ENCODE peak calls at places on chromosomes 13 and 19, in eight cellular contexts. One of them, this sample, is unnamed.

GRCh38 chr13:33070713-33071112 is 54.5 kb downstream of the KL start:
- DNase-seq in transverse colon: no peak
- DNase-seq in K562: no peak
- DNase-seq in heart left ventricle: no peak
- DNase-seq in esophagus squamous epithelium: no peak
- DNase-seq in suprapubic skin: no peak
- DNase-seq in stomach: no peak
- DNase-seq in prostate gland: no peak
- DNase-seq in this sample: no peak

GRCh38 chr19:4744451-4745170 is 21.0 kb upstream of the DPP9 start:
- DNase-seq in heart left ventricle: no peak
- DNase-seq in prostate gland: no peak
- DNase-seq in transverse colon: no peak
- DNase-seq in stomach: no peak
- DNase-seq in suprapubic skin: no peak
- DNase-seq in esophagus squamous epithelium: no peak
- DNase-seq in K562: peak
- DNase-seq in this sample: no peak

GRCh38 chr19:33849551-33850147 is 53.0 kb downstream of the KCTD15 start:
- DNase-seq in suprapubic skin: no peak
- DNase-seq in stomach: no peak
- DNase-seq in esophagus squamous epithelium: no peak
- DNase-seq in K562: no peak
- DNase-seq in heart left ventricle: no peak
- DNase-seq in prostate gland: no peak
- DNase-seq in transverse colon: no peak
- DNase-seq in this sample: no peak

GRCh38 chr19:32450217-32450616 is 44.6 kb downstream of the DPY19L3 start:
- DNase-seq in prostate gland: no peak
- DNase-seq in transverse colon: no peak
- DNase-seq in esophagus squamous epithelium: no peak
- DNase-seq in suprapubic skin: no peak
- DNase-seq in K562: no peak
- DNase-seq in heart left ventricle: no peak
- DNase-seq in stomach: no peak
- DNase-seq in this sample: no peak

GRCh38 chr19:45443462-45444317 is 20.0 kb upstream of the ERCC1 start:
- DNase-seq in heart left ventricle: peak
- DNase-seq in suprapubic skin: peak
- DNase-seq in transverse colon: peak
- DNase-seq in stomach: peak
- DNase-seq in esophagus squamous epithelium: no peak
- DNase-seq in K562: peak
- DNase-seq in prostate gland: peak
- DNase-seq in this sample: peak

GRCh38 chr19:16040642-16041041 is 35.7 kb upstream of the TPM4 start:
- DNase-seq in stomach: no peak
- DNase-seq in heart left ventricle: no peak
- DNase-seq in esophagus squamous epithelium: no peak
- DNase-seq in transverse colon: no peak
- DNase-seq in K562: no peak
- DNase-seq in prostate gland: no peak
- DNase-seq in suprapubic skin: no peak
- DNase-seq in this sample: no peak

GRCh38 chr13:28340272-28340793 is 154.6 kb downstream of the FLT1 start:
- DNase-seq in K562: no peak
- DNase-seq in esophagus squamous epithelium: no peak
- DNase-seq in stomach: no peak
- DNase-seq in transverse colon: no peak
- DNase-seq in heart left ventricle: no peak
- DNase-seq in suprapubic skin: no peak
- DNase-seq in prostate gland: no peak
- DNase-seq in this sample: no peak

GRCh38 chr13:83950284-83950683 is 68.0 kb upstream of the SLITRK1 start:
- DNase-seq in stomach: no peak
- DNase-seq in esophagus squamous epithelium: no peak
- DNase-seq in suprapubic skin: no peak
- DNase-seq in transverse colon: no peak
- DNase-seq in heart left ventricle: no peak
- DNase-seq in K562: no peak
- DNase-seq in prostate gland: no peak
- DNase-seq in this sample: no peak

GRCh38 chr19:40771101-40771539 is 4.2 kb upstream of the MIA start:
- DNase-seq in transverse colon: no peak
- DNase-seq in suprapubic skin: no peak
- DNase-seq in heart left ventricle: no peak
- DNase-seq in K562: no peak
- DNase-seq in esophagus squamous epithelium: no peak
- DNase-seq in prostate gland: no peak
- DNase-seq in stomach: no peak
- DNase-seq in this sample: no peak

GRCh38 chr13:59755647-59756290 is 408.0 kb downstream of the DIAPH3 start:
- DNase-seq in suprapubic skin: no peak
- DNase-seq in prostate gland: no peak
- DNase-seq in esophagus squamous epithelium: no peak
- DNase-seq in transverse colon: no peak
- DNase-seq in K562: no peak
- DNase-seq in heart left ventricle: no peak
- DNase-seq in stomach: no peak
- DNase-seq in this sample: no peak

DNA sequence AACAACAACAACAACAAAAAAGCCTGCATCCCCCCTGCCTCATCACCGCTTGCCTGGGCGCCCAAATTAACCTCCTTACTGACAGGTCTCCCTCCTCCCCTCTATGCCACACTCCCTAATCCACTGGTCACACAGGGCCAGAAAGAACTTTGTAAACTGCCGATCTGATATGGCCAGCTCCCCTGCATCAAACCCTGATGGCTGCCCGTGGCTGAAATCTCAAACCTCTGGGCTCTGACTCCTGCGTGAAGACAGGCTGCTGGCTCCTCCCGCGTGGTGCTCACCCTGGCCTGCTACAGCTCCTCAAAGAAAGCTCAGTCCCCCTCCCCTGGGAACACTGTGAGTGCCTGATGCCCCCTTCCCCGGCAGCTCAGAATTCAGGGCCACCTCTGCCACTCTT is 7.6 kb downstream of the ISOC2 start:
- DNase-seq in suprapubic skin: no peak
- DNase-seq in transverse colon: no peak
- DNase-seq in heart left ventricle: no peak
- DNase-seq in prostate gland: no peak
- DNase-seq in stomach: no peak
- DNase-seq in K562: no peak
- DNase-seq in esophagus squamous epithelium: no peak
- DNase-seq in this sample: no peak
- TF ChIP-seq POLR2A in suprapubic skin: no peak
- TF ChIP-seq POLR2A in transverse colon: no peak
- TF ChIP-seq POLR2A in heart left ventricle: no peak
- TF ChIP-seq POLR2A in prostate gland: no peak
- TF ChIP-seq POLR2A in stomach: no peak
- TF ChIP-seq POLR2A in K562: no peak
- TF ChIP-seq POLR2A in esophagus squamous epithelium: no peak
- TF ChIP-seq POLR2A in this sample: no peak

GRCh38 chr13:29952245-29952644 is 101.8 kb upstream of the UBL3 start:
- DNase-seq in heart left ventricle: no peak
- DNase-seq in transverse colon: no peak
- DNase-seq in stomach: no peak
- DNase-seq in K562: no peak
- DNase-seq in esophagus squamous epithelium: no peak
- DNase-seq in suprapubic skin: no peak
- DNase-seq in prostate gland: no peak
- DNase-seq in this sample: no peak

GRCh38 chr13:29954082-29955043 is 103.9 kb upstream of the UBL3 start:
- DNase-seq in heart left ventricle: no peak
- DNase-seq in esophagus squamous epithelium: no peak
- DNase-seq in prostate gland: no peak
- DNase-seq in suprapubic skin: no peak
- DNase-seq in stomach: no peak
- DNase-seq in transverse colon: no peak
- DNase-seq in K562: no peak
- DNase-seq in this sample: no peak

GRCh38 chr13:29953542-29953941 is 103.1 kb upstream of the UBL3 start:
- DNase-seq in stomach: no peak
- DNase-seq in K562: no peak
- DNase-seq in heart left ventricle: no peak
- DNase-seq in esophagus squamous epithelium: no peak
- DNase-seq in transverse colon: no peak
- DNase-seq in prostate gland: no peak
- DNase-seq in suprapubic skin: no peak
- DNase-seq in this sample: no peak

GRCh38 chr13:29956771-29957170 is 106.4 kb upstream of the UBL3 start:
- DNase-seq in stomach: no peak
- DNase-seq in K562: no peak
- DNase-seq in esophagus squamous epithelium: no peak
- DNase-seq in transverse colon: no peak
- DNase-seq in suprapubic skin: no peak
- DNase-seq in heart left ventricle: no peak
- DNase-seq in prostate gland: no peak
- DNase-seq in this sample: no peak

GRCh38 chr13:29955137-29955650 is 104.8 kb upstream of the UBL3 start:
- DNase-seq in transverse colon: no peak
- DNase-seq in heart left ventricle: no peak
- DNase-seq in prostate gland: no peak
- DNase-seq in suprapubic skin: no peak
- DNase-seq in stomach: no peak
- DNase-seq in K562: no peak
- DNase-seq in esophagus squamous epithelium: no peak
- DNase-seq in this sample: no peak
- H3K27ac ChIP-seq in transverse colon: no peak
- H3K27ac ChIP-seq in heart left ventricle: no peak
- H3K27ac ChIP-seq in prostate gland: no peak
- H3K27ac ChIP-seq in suprapubic skin: no peak
- H3K27ac ChIP-seq in stomach: no peak
- H3K27ac ChIP-seq in K562: no peak
- H3K27ac ChIP-seq in esophagus squamous epithelium: no peak
- H3K27ac ChIP-seq in this sample: no peak

DNA sequence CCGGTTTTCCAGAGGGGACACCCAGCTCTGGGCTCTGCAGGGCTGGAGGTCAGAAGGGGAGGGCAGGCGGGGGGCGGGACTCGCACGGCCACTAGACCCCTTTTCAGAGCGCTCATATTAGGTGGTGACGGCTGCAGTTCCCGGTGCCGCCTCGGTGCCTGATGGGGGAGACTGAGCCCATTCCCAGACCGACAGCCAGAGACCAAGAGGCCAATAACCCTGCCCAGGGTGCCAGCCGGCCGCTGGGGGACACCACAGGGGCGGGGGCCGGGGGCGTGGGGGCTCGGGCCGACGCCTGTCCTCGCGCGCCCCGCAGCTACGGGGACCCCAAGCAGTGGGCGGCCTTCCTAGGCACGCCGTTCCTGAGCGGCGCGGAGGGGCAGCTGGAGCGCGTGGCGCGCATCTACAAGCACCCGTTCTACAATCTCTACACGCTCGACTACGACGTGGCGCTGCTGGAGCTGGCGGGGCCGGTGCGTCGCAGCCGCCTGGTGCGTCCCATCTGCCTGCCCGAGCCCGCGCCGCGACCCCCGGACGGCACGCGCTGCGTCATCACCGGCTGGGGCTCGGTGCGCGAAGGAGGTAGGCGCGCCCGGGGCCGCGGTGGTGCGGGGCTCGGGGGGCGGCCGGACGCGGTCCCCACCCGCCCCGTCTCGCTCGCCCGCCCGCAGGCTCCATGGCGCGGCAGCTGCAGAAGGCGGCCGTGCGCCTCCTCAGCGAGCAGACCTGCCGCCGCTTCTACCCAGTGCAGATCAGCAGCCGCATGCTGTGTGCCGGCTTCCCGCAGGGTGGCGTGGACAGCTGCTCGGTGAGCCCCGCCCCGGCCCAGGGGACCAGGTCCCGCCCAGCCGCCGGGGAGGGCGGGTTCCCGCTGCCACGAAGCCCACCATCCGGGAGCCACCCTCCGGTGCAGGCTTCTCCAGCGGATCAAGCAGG is 2.4 kb downstream of the TIMM13 start:
- DNase-seq in K562: no peak
- DNase-seq in heart left ventricle: no peak
- DNase-seq in esophagus squamous epithelium: no peak
- DNase-seq in prostate gland: no peak
- DNase-seq in stomach: peak
- DNase-seq in transverse colon: no peak
- DNase-seq in suprapubic skin: no peak
- DNase-seq in this sample: no peak
- TF ChIP-seq POLR2A in K562: no peak
- TF ChIP-seq POLR2A in heart left ventricle: no peak
- TF ChIP-seq POLR2A in esophagus squamous epithelium: no peak
- TF ChIP-seq POLR2A in prostate gland: no peak
- TF ChIP-seq POLR2A in stomach: no peak
- TF ChIP-seq POLR2A in transverse colon: no peak
- TF ChIP-seq POLR2A in suprapubic skin: no peak
- TF ChIP-seq POLR2A in this sample: no peak

GRCh38 chr13:45316996-45317395 is 24.0 kb downstream of the TPT1 start:
- DNase-seq in stomach: no peak
- DNase-seq in transverse colon: no peak
- DNase-seq in heart left ventricle: no peak
- DNase-seq in prostate gland: no peak
- DNase-seq in esophagus squamous epithelium: no peak
- DNase-seq in suprapubic skin: no peak
- DNase-seq in K562: no peak
- DNase-seq in this sample: no peak

GRCh38 chr13:45321230-45321629 is 19.8 kb downstream of the TPT1 start:
- DNase-seq in K562: no peak
- DNase-seq in heart left ventricle: no peak
- DNase-seq in prostate gland: no peak
- DNase-seq in esophagus squamous epithelium: no peak
- DNase-seq in suprapubic skin: no peak
- DNase-seq in transverse colon: no peak
- DNase-seq in stomach: no peak
- DNase-seq in this sample: no peak

GRCh38 chr13:45315520-45316167 is 25.3 kb downstream of the TPT1 start:
- DNase-seq in prostate gland: no peak
- DNase-seq in K562: no peak
- DNase-seq in heart left ventricle: no peak
- DNase-seq in transverse colon: no peak
- DNase-seq in stomach: no peak
- DNase-seq in suprapubic skin: no peak
- DNase-seq in esophagus squamous epithelium: no peak
- DNase-seq in this sample: no peak

GRCh38 chr13:45314822-45315221 is 26.2 kb downstream of the TPT1 start:
- DNase-seq in K562: no peak
- DNase-seq in stomach: no peak
- DNase-seq in suprapubic skin: no peak
- DNase-seq in prostate gland: no peak
- DNase-seq in esophagus squamous epithelium: no peak
- DNase-seq in heart left ventricle: no peak
- DNase-seq in transverse colon: no peak
- DNase-seq in this sample: no peak

DNA sequence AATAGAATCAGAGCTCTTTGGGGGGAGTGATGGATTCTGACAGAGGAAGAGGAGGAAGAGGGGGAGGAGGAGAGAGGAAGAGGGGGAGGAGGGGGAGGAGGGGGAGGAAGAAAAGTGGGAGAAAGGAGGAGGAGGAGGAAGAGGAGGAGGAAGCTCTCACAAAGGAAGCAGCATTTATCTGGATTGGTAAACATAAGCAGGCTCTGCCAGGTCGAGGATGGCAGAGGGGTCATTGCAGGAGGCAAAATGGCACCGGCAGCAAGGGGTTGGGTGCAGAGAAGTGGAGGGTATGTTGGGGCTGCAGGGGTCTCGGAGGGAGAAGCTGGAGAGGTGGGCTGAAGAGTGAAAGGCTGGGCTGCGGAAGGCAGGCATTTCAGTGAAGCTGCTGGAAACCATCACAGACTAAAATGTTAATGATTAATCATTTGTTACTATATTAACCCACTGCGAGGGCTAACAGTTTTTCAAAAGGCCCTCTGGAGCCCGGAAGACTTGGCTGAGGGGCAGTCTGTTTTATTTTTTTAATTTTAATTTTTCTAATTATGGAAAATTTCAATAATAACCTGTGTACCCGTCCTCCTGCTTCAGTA is 24.7 kb downstream of the TPT1 start:
- DNase-seq in prostate gland: no peak
- DNase-seq in esophagus squamous epithelium: no peak
- DNase-seq in heart left ventricle: no peak
- DNase-seq in suprapubic skin: no peak
- DNase-seq in stomach: no peak
- DNase-seq in K562: no peak
- DNase-seq in transverse colon: no peak
- DNase-seq in this sample: no peak
- H3K27ac ChIP-seq in prostate gland: no peak
- H3K27ac ChIP-seq in esophagus squamous epithelium: no peak
- H3K27ac ChIP-seq in heart left ventricle: no peak
- H3K27ac ChIP-seq in suprapubic skin: no peak
- H3K27ac ChIP-seq in stomach: no peak
- H3K27ac ChIP-seq in K562: no peak
- H3K27ac ChIP-seq in transverse colon: no peak
- H3K27ac ChIP-seq in this sample: no peak